ENCODE peak calls at places on chromosomes 16 and 17, in four cellular contexts. O is stimulated activated naive CD4-positive, alpha-beta T cell treated with Interleukin-2 at 50 U/mL for 16 hours; G is substantia nigra; U is thoracic aorta. E is an unnamed sample.

GRCh38 chr16:57609541-57610401 is 18.7 kb upstream of the ADGRG1 start:
- DNase-seq in O (peak; percentile 91), G (peak; percentile 63), U (no peak), E (no peak)

GRCh38 chr17:75124041-75124818 is 7.3 kb downstream of the NT5C start:
- DNase-seq in O (peak; percentile 64), G (no peak), U (no peak), E (peak; percentile 67)

GRCh38 chr16:55471448-55472097 is 7.4 kb upstream of the MMP2 start:
- DNase-seq in O (no peak), G (no peak), U (no peak), E (no peak)

GRCh38 chr17:77096570-77097214 is 44.1 kb upstream of the SEC14L1 start:
- DNase-seq in O (no peak), G (peak; percentile 20), U (no peak), E (no peak)

GRCh38 chr17:55770220-55770870 is 19.5 kb downstream of the PCTP start:
- DNase-seq in O (no peak), G (no peak), U (no peak), E (no peak)

GRCh38 chr17:78547035-78547434 is 30.2 kb downstream of the DNAH17 start:
- DNase-seq in O (no peak), G (no peak), U (no peak), E (no peak)

GRCh38 chr17:66038125-66038524 is 153.8 kb downstream of the CEP112 start:
- DNase-seq in O (no peak), G (no peak), U (no peak), E (no peak)

GRCh38 chr16:72149676-72150464 is 22.1 kb downstream of the PMFBP1 start:
- DNase-seq in O (no peak), G (no peak), U (no peak), E (no peak)

GRCh38 chr17:76887809-76888208 is 19.6 kb downstream of the MGAT5B start:
- DNase-seq in O (no peak), G (no peak), U (no peak), E (no peak)

E was measured in omental fat pad.